ENCODE peak calls at places on chromosomes 5 and 9, in four cellular contexts. A is non-pigmented ciliary epithelial cell; S is bronchial epithelial cell; E is central memory CD4-positive, alpha-beta T cell. X is an unnamed sample.

GRCh38 chr5:94375801-94376200 is 242.6 kb downstream of the KIAA0825 start:
- DNase-seq in S (peak), A (no peak), E (no peak), X (no peak)

GRCh38 chr5:115601709-115602584 is at the start of gene TICAM2:
- DNase-seq in A (no peak), S (peak), E (peak), X (no peak)

GRCh38 chr9:124812401-124813016 is 35.6 kb downstream of the OLFML2A start:
- DNase-seq in E (no peak), S (peak), A (peak), X (peak)

GRCh38 chr9:123561055-123561454 is 205.1 kb downstream of the CRB2 start:
- DNase-seq in A (no peak), E (no peak), S (no peak), X (no peak)

GRCh38 chr5:39231705-39232525 is 12.6 kb upstream of the FYB1 start:
- DNase-seq in A (no peak), S (peak), E (no peak), X (peak)

GRCh38 chr9:129496187-129497063 is 124.5 kb downstream of the C9orf50 start:
- DNase-seq in A (peak), S (peak), E (peak), X (peak)

GRCh38 chr5:147956842-147957223 is 50.5 kb upstream of the C5orf46 start:
- DNase-seq in S (peak), E (no peak), A (no peak), X (no peak)

GRCh38 chr5:1004598-1005361 is 3.8 kb upstream of the NKD2 start:
- DNase-seq in S (no peak), A (no peak), E (peak), X (no peak)

GRCh38 chr5:51347704-51348103 is 35.5 kb upstream of the ISL1 start:
- DNase-seq in E (no peak), A (no peak), S (peak), X (no peak)

GRCh38 chr5:3199941-3200340 is 395.7 kb upstream of the IRX1 start:
- DNase-seq in S (no peak), E (no peak), A (no peak), X (no peak)

GRCh38 chr9:28264368-28264767 is 691.1 kb upstream of the C9orf72 start:
- DNase-seq in E (no peak), S (peak), A (no peak), X (no peak)

GRCh38 chr9:98262056-98262455 is 6.6 kb upstream of the TBC1D2 start:
- DNase-seq in S (no peak), E (no peak), A (no peak), X (no peak)

GRCh38 chr9:97636903-97637302 is 3.3 kb downstream of the NCBP1 start:
- DNase-seq in S (no peak), A (no peak), E (no peak), X (no peak)

GRCh38 chr5:132770476-132771159 is 6.4 kb downstream of the SEPTIN8 start:
- DNase-seq in E (no peak), S (no peak), A (no peak), X (no peak)

GRCh38 chr9:25850803-25851202 is 172.6 kb upstream of the TUSC1 start:
- DNase-seq in A (no peak), E (no peak), S (no peak), X (no peak)

GRCh38 chr9:135334953-135335460 is 144.6 kb upstream of the PPP1R26 start:
- DNase-seq in E (no peak), S (no peak), A (no peak), X (no peak)

GRCh38 chr9:4048441-4048840 is 251.4 kb downstream of the GLIS3 start:
- DNase-seq in A (no peak), S (peak), E (no peak), X (no peak)